ENCODE peak calls at places on chromosomes 12 and 14, in nine cellular contexts. P is left cardiac atrium, M is HepG2, H is AG09319, Q is BJ, R is mesendoderm, Z is amniotic stem cell, W is Panc1, T is activated T-cell treated with anti-CD3 and anti-CD28 coated beads for 24 hours. L is an unnamed sample.

GRCh38 chr14:54364555-54365415 is 32.0 kb upstream of the CDKN3 start:
- DNase-seq in P (peak), M (peak), H (no peak), Q (no peak), R (no peak), Z (no peak), W (no peak), T (no peak), L (peak)

GRCh38 chr12:127941332-127941731 is 325.6 kb upstream of the TMEM132C start:
- DNase-seq in P (no peak), M (no peak), H (no peak), Q (no peak), R (no peak), Z (no peak), W (no peak), T (no peak), L (no peak)

GRCh38 chr12:122142857-122143256 is 31.2 kb downstream of the IL31 start:
- DNase-seq in P (no peak), M (no peak), H (no peak), Q (no peak), R (no peak), Z (no peak), W (no peak), T (no peak), L (no peak)

GRCh38 chr12:71315328-71315960 is 124.2 kb upstream of the LGR5 start:
- DNase-seq in P (no peak), M (no peak), H (no peak), Q (no peak), R (no peak), Z (no peak), W (no peak), T (no peak), L (peak)

GRCh38 chr12:96397756-96398421 is 2.4 kb downstream of the CDK17 start:
- DNase-seq in P (no peak), M (no peak), H (no peak), Q (no peak), R (no peak), Z (no peak), W (no peak), T (no peak), L (no peak)

GRCh38 chr14:58426819-58427288 is 477 bp downstream of the TIMM9 start:
- DNase-seq in P (peak), M (peak), H (peak), Q (peak), R (peak), Z (no peak), W (no peak), T (peak), L (peak)

GRCh38 chr12:19869413-19869812 is 430.1 kb downstream of the AEBP2 start:
- DNase-seq in P (no peak), M (no peak), H (no peak), Q (no peak), R (no peak), Z (no peak), W (no peak), T (no peak), L (no peak)

GRCh38 chr14:33676135-33676566 is 274.7 kb downstream of the EGLN3 start:
- DNase-seq in P (peak), M (peak), H (no peak), Q (no peak), R (peak), Z (no peak), W (no peak), T (no peak), L (peak)

GRCh38 chr14:84017533-84017932 is 1512.4 kb upstream of the FLRT2 start:
- DNase-seq in P (no peak), M (no peak), H (no peak), Q (no peak), R (no peak), Z (no peak), W (no peak), T (no peak), L (no peak)

GRCh38 chr14:105445901-105446845 is 26.5 kb downstream of the MTA1 start:
- DNase-seq in P (no peak), M (no peak), H (no peak), Q (no peak), R (no peak), Z (no peak), W (no peak), T (no peak), L (peak)

GRCh38 chr14:78310263-78310662 is 140.1 kb downstream of the NRXN3 start:
- DNase-seq in P (no peak), M (no peak), H (no peak), Q (no peak), R (no peak), Z (no peak), W (no peak), T (no peak), L (no peak)

GRCh38 chr14:49052516-49052915 is 533.7 kb downstream of the RPS29 start:
- DNase-seq in P (no peak), M (no peak), H (no peak), Q (no peak), R (no peak), Z (no peak), W (no peak), T (no peak), L (no peak)

GRCh38 chr12:62194616-62195015 is 65.6 kb upstream of the USP15 start:
- DNase-seq in P (no peak), M (no peak), H (no peak), Q (no peak), R (no peak), Z (no peak), W (no peak), T (no peak), L (no peak)

GRCh38 chr12:3556716-3557115 is 65.7 kb downstream of the PRMT8 start:
- DNase-seq in P (no peak), M (no peak), H (no peak), Q (no peak), R (no peak), Z (no peak), W (no peak), T (no peak), L (no peak)

GRCh38 chr12:113241191-113242017 is 20.1 kb downstream of the TPCN1 start:
- DNase-seq in P (peak), M (peak), H (peak), Q (peak), R (no peak), Z (peak), W (peak), T (no peak), L (no peak)

GRCh38 chr12:125015680-125016310 is 22.4 kb downstream of the BRI3BP start:
- DNase-seq in P (no peak), M (no peak), H (no peak), Q (no peak), R (no peak), Z (no peak), W (no peak), T (no peak), L (no peak)

GRCh38 chr12:953776-954175 is 4.3 kb upstream of the RAD52 start:
- DNase-seq in P (no peak), M (no peak), H (no peak), Q (peak), R (no peak), Z (no peak), W (no peak), T (no peak), L (no peak)

GRCh38 chr12:112314981-112315380 is 67.2 kb downstream of the HECTD4 start:
- DNase-seq in P (no peak), M (no peak), H (no peak), Q (no peak), R (no peak), Z (no peak), W (no peak), T (no peak), L (no peak)